ENCODE peak calls at places on chromosomes 11 and 22, in nine cellular contexts. T is OCI-LY7, I is PC-3, O is tibial nerve, H is psoas muscle, U is natural killer cell, N is BJ, Z is upper lobe of right lung, V is GM10248. Q is an unnamed sample.

GRCh38 chr22:25896098-25896497 is 154.1 kb downstream of the MYO18B start:
- DNase-seq in T (peak), I (no peak), O (no peak), H (no peak), U (no peak), N (no peak), Z (no peak), V (peak), Q (peak)

GRCh38 chr11:131025020-131025419 is 108.7 kb upstream of the SNX19 start:
- DNase-seq in T (peak), I (peak), O (no peak), H (no peak), U (no peak), N (no peak), Z (no peak), V (no peak), Q (peak)

GRCh38 chr11:119377961-119378667 is 3.4 kb downstream of the USP2 start:
- DNase-seq in T (peak), I (no peak), O (peak), H (no peak), U (no peak), N (no peak), Z (peak), V (no peak), Q (peak)

GRCh38 chr11:117836077-117836960 is 11.8 kb upstream of the FXYD2 start:
- DNase-seq in T (no peak), I (no peak), O (no peak), H (no peak), U (no peak), N (no peak), Z (peak), V (no peak), Q (no peak)

GRCh38 chr11:69435161-69435990 is 46.1 kb upstream of the LINC01488 start:
- DNase-seq in T (no peak), I (no peak), O (no peak), H (no peak), U (no peak), N (no peak), Z (peak), V (no peak), Q (no peak)

GRCh38 chr22:42074153-42074750 is at the start of gene PHETA2:
- DNase-seq in T (no peak), I (no peak), O (peak), H (peak), U (peak), N (no peak), Z (peak), V (peak), Q (peak)

GRCh38 chr11:7628660-7629059 is 44.6 kb downstream of the CYB5R2 start:
- DNase-seq in T (no peak), I (no peak), O (no peak), H (no peak), U (no peak), N (no peak), Z (no peak), V (no peak), Q (no peak)

GRCh38 chr22:44247923-44248892 is 64.5 kb downstream of the SHISAL1 start:
- DNase-seq in T (no peak), I (no peak), O (no peak), H (no peak), U (no peak), N (no peak), Z (no peak), V (no peak), Q (no peak)

GRCh38 chr11:63250162-63251050 is 7.0 kb upstream of the SLC22A25 start:
- DNase-seq in T (no peak), I (no peak), O (no peak), H (no peak), U (no peak), N (no peak), Z (no peak), V (no peak), Q (no peak)

GRCh38 chr11:217704-218103 is 10.2 kb downstream of the RIC8A start:
- DNase-seq in T (no peak), I (no peak), O (no peak), H (no peak), U (no peak), N (no peak), Z (no peak), V (no peak), Q (no peak)

DNA sequence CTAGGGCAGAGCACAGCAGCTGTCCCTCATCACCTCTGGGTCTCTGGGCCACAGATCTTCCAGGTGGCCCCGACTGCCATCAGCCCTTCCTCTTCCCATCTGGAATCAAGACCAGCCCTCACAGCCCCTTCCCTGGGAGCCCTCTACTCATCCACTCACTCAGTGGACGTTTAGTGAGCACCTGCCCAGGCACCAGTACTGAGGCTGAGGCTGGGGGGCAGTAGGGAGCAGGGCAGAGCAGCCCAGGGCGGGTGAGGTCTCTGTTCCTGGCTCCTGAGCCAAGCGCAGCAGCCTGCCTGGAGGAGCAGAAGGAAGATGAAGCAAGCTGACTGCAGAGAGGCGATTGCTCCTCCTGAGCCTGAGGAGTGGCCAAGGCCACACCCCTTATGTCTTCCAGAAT is 5.5 kb downstream of the MAPK8IP2 start:
- DNase-seq in T (no peak), I (no peak), O (no peak), H (no peak), U (no peak), N (no peak), Z (no peak), V (peak), Q (peak)
- TF ChIP-seq CTCF in T (peak), I (no peak), O (no peak), H (no peak), U (no peak), N (peak), Z (no peak), V (peak), Q (peak)

DNA sequence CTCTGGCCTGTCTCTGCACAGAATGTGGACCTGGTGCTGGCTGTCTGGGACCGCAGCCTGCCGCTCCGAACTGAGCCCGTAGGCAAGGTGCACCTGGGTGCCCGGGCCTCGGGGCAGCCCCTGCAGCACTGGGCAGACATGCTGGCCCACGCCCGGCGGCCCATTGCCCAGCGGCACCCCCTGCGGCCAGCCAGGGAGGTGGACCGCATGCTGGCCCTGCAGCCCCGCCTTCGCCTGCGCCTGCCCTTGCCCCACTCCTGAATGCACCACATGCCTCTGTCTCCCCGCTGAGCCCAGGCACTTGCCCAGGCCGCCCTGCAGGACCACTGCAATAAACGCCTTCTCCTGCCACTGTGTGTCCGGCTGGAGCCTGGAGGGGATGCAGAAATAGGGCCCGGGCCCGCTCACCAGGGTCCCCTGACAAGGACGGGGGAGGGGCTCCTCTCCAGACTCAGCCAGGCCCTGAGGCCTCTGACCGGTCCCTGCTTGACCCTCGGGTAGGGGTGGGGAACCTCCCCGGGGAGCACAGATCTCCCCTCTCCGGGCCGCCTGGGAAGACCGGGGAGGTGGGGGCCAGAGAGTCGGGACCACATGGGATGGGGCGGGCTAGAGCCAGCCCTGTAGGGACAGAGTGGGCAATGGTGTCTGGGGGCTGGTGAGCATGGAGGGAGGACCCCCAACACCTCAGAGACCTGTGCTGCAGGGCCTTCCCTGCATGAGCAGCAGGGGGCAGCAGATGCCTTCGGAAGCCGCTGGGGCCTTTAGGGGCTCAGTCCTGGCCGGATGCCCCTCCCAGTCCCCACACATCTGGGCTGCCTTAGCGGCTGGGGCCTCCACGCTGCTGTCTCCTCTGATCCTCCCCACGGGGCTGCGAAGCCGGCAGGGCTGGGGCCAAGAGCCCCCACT is 1.4 kb upstream of the TNNI2 start:
- DNase-seq in T (peak), I (peak), O (peak), H (peak), U (peak), N (no peak), Z (peak), V (peak), Q (peak)
- TF ChIP-seq CTCF in T (peak), I (peak), O (peak), H (peak), U (peak), N (peak), Z (peak), V (peak), Q (peak)

DNA sequence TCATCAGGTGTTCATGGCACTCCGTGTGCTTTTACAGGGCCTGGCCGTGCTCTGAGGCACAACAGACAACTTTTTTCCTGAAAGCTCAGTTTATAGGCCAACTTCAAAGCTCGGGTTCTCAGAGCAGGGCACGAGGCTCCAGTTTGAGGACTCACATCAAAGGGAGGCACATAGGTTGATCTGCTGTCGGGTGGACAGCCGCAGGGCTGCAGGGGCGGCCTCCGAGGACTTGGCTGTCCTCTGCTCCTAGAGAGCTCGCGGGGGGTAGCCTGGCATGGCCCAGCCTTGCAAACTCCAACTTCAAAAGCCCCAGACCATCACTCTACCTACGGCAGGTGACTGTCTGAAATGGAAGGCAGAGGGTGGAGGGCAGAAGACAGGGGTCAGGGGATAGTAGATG is 31.6 kb downstream of the C11orf58 start:
- DNase-seq in T (no peak), I (no peak), O (no peak), H (no peak), U (no peak), N (no peak), Z (no peak), V (no peak), Q (no peak)
- TF ChIP-seq CTCF in T (no peak), I (no peak), O (no peak), H (no peak), U (no peak), N (no peak), Z (no peak), V (no peak), Q (no peak)

DNA sequence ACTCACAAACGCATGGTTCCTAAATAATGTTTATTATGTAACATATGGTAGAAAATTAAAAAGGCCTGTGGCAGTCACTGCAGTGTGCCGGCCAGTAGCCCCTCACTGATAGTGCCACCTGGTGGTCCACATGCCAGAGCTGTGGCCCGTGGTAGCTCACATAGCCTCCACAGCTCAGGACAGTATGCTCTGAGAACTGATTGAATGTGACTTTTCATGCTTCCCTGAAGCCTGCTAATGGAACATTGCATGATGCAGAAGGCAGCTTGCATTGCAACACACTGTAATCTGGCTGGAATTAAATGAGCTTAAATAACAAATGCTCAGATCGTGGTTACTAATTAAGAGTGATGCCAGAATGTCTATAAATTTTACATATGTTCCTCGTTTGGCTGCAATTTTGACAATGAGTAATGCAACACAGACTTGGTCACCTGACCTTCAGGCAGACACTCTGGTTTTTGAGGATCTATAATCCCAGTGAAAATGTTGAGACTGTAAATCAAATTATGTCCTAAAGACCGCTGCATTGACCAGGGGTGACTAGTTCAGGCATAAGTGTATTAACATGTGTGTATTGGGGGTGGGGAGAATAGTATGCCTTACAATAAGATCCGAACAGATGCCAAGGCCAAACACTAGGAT is 566.4 kb downstream of the METTL15 start:
- DNase-seq in T (peak), I (peak), O (no peak), H (no peak), U (no peak), N (peak), Z (no peak), V (no peak), Q (no peak)
- TF ChIP-seq CTCF in T (peak), I (peak), O (no peak), H (no peak), U (no peak), N (peak), Z (no peak), V (peak), Q (peak)